ENCODE peak calls at places on chromosomes 16 and 17, in nine cellular contexts. G is AG08396; B is heart right ventricle; D is head of caudate nucleus; L is mucosa of gallbladder; P is GM20000; N is lower leg skin; M is NCI-H2081; A is activated T-cell treated with anti-CD3 and anti-CD28 coated beads, Interleukin-2, amount 50 U/mL, for 4 hours. U is an unnamed sample.
A peak's percentile ranks its signal among the peaks of the same experiment; 100 is the strongest.

GRCh38 chr16:70430667-70431536 is 8.0 kb downstream of the ST3GAL2 start:
- DNase-seq in G (no peak), B (no peak), D (no peak), L (no peak), P (peak; percentile 79), N (no peak), M (no peak), A (peak; percentile 67), U (no peak)

GRCh38 chr17:50328360-50328759 is 17.6 kb upstream of the XYLT2 start:
- DNase-seq in G (no peak), B (no peak), D (no peak), L (no peak), P (no peak), N (no peak), M (peak; percentile 11), A (no peak), U (peak; percentile 28)

GRCh38 chr17:42111901-42112551 is 488 bp downstream of the DHX58 start:
- DNase-seq in G (peak; percentile 68), B (no peak), D (no peak), L (no peak), P (no peak), N (no peak), M (no peak), A (no peak), U (no peak)

GRCh38 chr17:73657473-73658116 is 13.3 kb upstream of the SDK2 start:
- DNase-seq in G (no peak), B (peak; percentile 63), D (peak; percentile 25), L (peak; percentile 62), P (no peak), N (no peak), M (peak; percentile 10), A (peak; percentile 32), U (peak; percentile 21)

GRCh38 chr16:89443727-89444084 is 46.7 kb downstream of the ANKRD11 start:
- DNase-seq in G (no peak), B (peak; percentile 51), D (no peak), L (no peak), P (no peak), N (peak; percentile 50), M (no peak), A (no peak), U (peak; percentile 12)

GRCh38 chr16:54602666-54603065 is 316.1 kb upstream of the IRX3 start:
- DNase-seq in G (no peak), B (no peak), D (no peak), L (no peak), P (no peak), N (no peak), M (no peak), A (no peak), U (no peak)

GRCh38 chr17:6476834-6477210 is 32.6 kb downstream of the PIMREG start:
- DNase-seq in G (no peak), B (no peak), D (no peak), L (no peak), P (no peak), N (no peak), M (no peak), A (no peak), U (no peak)

GRCh38 chr16:20300312-20301097 is 26.8 kb downstream of the GP2 start:
- DNase-seq in G (peak; percentile 68), B (no peak), D (peak; percentile 29), L (peak; percentile 48), P (peak; percentile 67), N (no peak), M (peak; percentile 62), A (no peak), U (peak; percentile 73)

GRCh38 chr16:87233928-87234327 is 83.3 kb downstream of the C16orf95 start:
- DNase-seq in G (peak; percentile 45), B (no peak), D (no peak), L (no peak), P (no peak), N (no peak), M (no peak), A (no peak), U (no peak)

GRCh38 chr17:80605326-80606066 is 60.9 kb downstream of the RPTOR start:
- DNase-seq in G (no peak), B (no peak), D (no peak), L (no peak), P (peak; percentile 87), N (no peak), M (no peak), A (peak; percentile 42), U (no peak)

GRCh38 chr17:11996722-11997146 is 541 bp downstream of the ZNF18 start:
- DNase-seq in G (peak; percentile 41), B (no peak), D (peak; percentile 30), L (peak; percentile 24), P (peak; percentile 53), N (peak; percentile 47), M (peak; percentile 2), A (no peak), U (peak; percentile 36)

GRCh38 chr17:49061524-49061943 is 64.3 kb downstream of the IGF2BP1 start:
- DNase-seq in G (no peak), B (no peak), D (no peak), L (no peak), P (no peak), N (no peak), M (no peak), A (no peak), U (no peak)

GRCh38 chr16:22027633-22028032 is 19.7 kb downstream of the MOSMO start:
- DNase-seq in G (no peak), B (no peak), D (no peak), L (no peak), P (no peak), N (no peak), M (no peak), A (no peak), U (no peak)

GRCh38 chr17:7590743-7591142 is 849 bp upstream of the SOX15 start:
- DNase-seq in G (peak; percentile 81), B (no peak), D (no peak), L (no peak), P (no peak), N (peak; percentile 62), M (no peak), A (no peak), U (no peak)

GRCh38 chr17:10172241-10172741 is 26.1 kb downstream of the GAS7 start:
- DNase-seq in G (no peak), B (no peak), D (no peak), L (no peak), P (no peak), N (no peak), M (no peak), A (no peak), U (no peak)

GRCh38 chr17:65657251-65657828 is 95.9 kb upstream of the AXIN2 start:
- DNase-seq in G (no peak), B (no peak), D (no peak), L (no peak), P (no peak), N (no peak), M (no peak), A (no peak), U (no peak)

GRCh38 chr16:48446534-48446920 is 61.3 kb upstream of the SIAH1 start:
- DNase-seq in G (no peak), B (no peak), D (no peak), L (no peak), P (no peak), N (no peak), M (no peak), A (no peak), U (no peak)

GRCh38 chr16:17469011-17469741 is 1.6 kb downstream of the XYLT1 start:
- DNase-seq in G (peak; percentile 75), B (no peak), D (no peak), L (no peak), P (no peak), N (no peak), M (no peak), A (no peak), U (no peak)

U was measured in NCI-H2227 treated with DMSO at 0.1 percent for 48 hours.